ENCODE peak calls at places on chromosomes 4 and X, in four cellular contexts. C is A549, B is K562, H is HepG2. L is an unnamed sample.

GRCh38 chrX:53211391-53211978 is 13.5 kb downstream of the KDM5C start:
- DNase-seq in C (no peak), B (no peak), H (no peak), L (no peak)

GRCh38 chr4:23921447-23921845 is 31.6 kb upstream of the PPARGC1A start:
- DNase-seq in C (no peak), B (no peak), H (no peak), L (no peak)

GRCh38 chr4:80608285-80608980 is 272.9 kb downstream of the CFAP299 start:
- DNase-seq in C (no peak), B (no peak), H (no peak), L (no peak)

GRCh38 chrX:29487214-29487613 is 728.1 kb upstream of the MAGEB2 start:
- DNase-seq in C (no peak), B (no peak), H (no peak), L (no peak)

GRCh38 chrX:6810796-6811195 is 275.9 kb upstream of the VCX3A start:
- DNase-seq in C (no peak), B (no peak), H (no peak), L (no peak)

GRCh38 chr4:26522478-26522877 is 32.2 kb upstream of the CCKAR start:
- DNase-seq in C (no peak), B (no peak), H (no peak), L (no peak)

GRCh38 chr4:2334826-2335728 is 73.2 kb upstream of the MXD4 start:
- DNase-seq in C (no peak), B (no peak), H (no peak), L (no peak)

GRCh38 chrX:82813671-82814078 is 694.4 kb upstream of the POU3F4 start:
- DNase-seq in C (peak), B (no peak), H (no peak), L (no peak)

GRCh38 chrX:38654302-38654701 is 93.0 kb downstream of the TSPAN7 start:
- DNase-seq in C (peak), B (peak), H (peak), L (no peak)

GRCh38 chrX:101619336-101619735 is 1.5 kb upstream of the ARMCX6 start:
- DNase-seq in C (no peak), B (peak), H (peak), L (no peak)

GRCh38 chr4:94603170-94603747 is 151.5 kb downstream of the PDLIM5 start:
- DNase-seq in C (no peak), B (no peak), H (no peak), L (no peak)

GRCh38 chr4:27692098-27692679 is 831.5 kb downstream of the STIM2 start:
- DNase-seq in C (no peak), B (no peak), H (peak), L (no peak)

GRCh38 chrX:21374994-21375794 is 976 bp downstream of the CNKSR2 start:
- DNase-seq in C (peak), B (no peak), H (no peak), L (no peak)

GRCh38 chr4:168645933-168646768 is 149.3 kb downstream of the PALLD start:
- DNase-seq in C (no peak), B (no peak), H (no peak), L (no peak)

GRCh38 chrX:63250253-63250868 is 100.8 kb downstream of the SPIN4 start:
- DNase-seq in C (peak), B (peak), H (peak), L (peak)

GRCh38 chrX:20500171-20500865 is 233.6 kb upstream of the RPS6KA3 start:
- DNase-seq in C (no peak), B (no peak), H (no peak), L (no peak)

GRCh38 chrX:70196961-70197805 is 19.9 kb downstream of the DGAT2L6 start:
- DNase-seq in C (peak), B (peak), H (peak), L (no peak)

GRCh38 chr4:76690091-76690905 is 207.6 kb downstream of the SOWAHB start:
- DNase-seq in C (peak), B (no peak), H (no peak), L (no peak)

GRCh38 chr4:101693842-101694398 is 96.6 kb upstream of the BANK1 start:
- DNase-seq in C (no peak), B (no peak), H (no peak), L (no peak)

GRCh38 chr4:147779449-147779848 is 47.6 kb downstream of the ARHGAP10 start:
- DNase-seq in C (no peak), B (no peak), H (no peak), L (no peak)

GRCh38 chr4:119211856-119212250 is 660 bp upstream of the USP53 start:
- DNase-seq in C (no peak), B (no peak), H (peak), L (no peak)

GRCh38 chr4:144449623-144450022 is 196.3 kb upstream of the HHIP start:
- DNase-seq in C (no peak), B (no peak), H (no peak), L (no peak)

GRCh38 chr4:6525474-6525873 is 49.5 kb upstream of the MAN2B2 start:
- DNase-seq in C (no peak), B (no peak), H (no peak), L (no peak)

GRCh38 chr4:103207673-103208072 is 9.5 kb upstream of the CENPE start:
- DNase-seq in C (no peak), B (no peak), H (peak), L (no peak)

GRCh38 chrX:35890699-35891098 is 28.8 kb upstream of the CFAP47 start:
- DNase-seq in C (peak), B (peak), H (peak), L (no peak)
- TF ChIP-seq ESRRA in C (no peak), B (no peak), H (no peak), L (no peak)

DNA sequence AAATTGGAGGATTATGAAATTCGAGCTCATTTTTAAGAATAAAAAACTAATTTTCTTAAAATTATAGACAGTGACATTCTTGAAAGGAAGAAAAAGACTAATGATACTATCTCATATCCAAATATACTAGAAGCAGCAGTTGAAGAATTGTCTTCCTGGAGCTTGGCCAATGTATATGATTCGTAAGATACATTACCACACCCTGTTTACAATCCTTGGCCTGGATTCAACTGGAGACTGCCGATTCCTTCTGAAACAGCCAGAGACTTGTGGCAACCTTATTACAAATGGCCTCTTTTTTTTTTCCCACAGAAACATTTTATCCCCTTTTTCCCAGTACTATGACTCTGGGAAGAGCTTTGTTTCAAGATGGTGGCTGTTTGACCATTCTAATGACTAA is 571.2 kb upstream of the FAT1 start:
- DNase-seq in C (no peak), B (no peak), H (no peak), L (no peak)
- TF ChIP-seq JUNB in C (no peak), B (no peak), H (no peak), L (no peak)

GRCh38 chr4:185122681-185123345 is 20.3 kb upstream of the SLC25A4 start:
- DNase-seq in C (no peak), B (no peak), H (no peak), L (no peak)
- TF ChIP-seq ESRRA in C (no peak), B (peak), H (no peak), L (no peak)

DNA sequence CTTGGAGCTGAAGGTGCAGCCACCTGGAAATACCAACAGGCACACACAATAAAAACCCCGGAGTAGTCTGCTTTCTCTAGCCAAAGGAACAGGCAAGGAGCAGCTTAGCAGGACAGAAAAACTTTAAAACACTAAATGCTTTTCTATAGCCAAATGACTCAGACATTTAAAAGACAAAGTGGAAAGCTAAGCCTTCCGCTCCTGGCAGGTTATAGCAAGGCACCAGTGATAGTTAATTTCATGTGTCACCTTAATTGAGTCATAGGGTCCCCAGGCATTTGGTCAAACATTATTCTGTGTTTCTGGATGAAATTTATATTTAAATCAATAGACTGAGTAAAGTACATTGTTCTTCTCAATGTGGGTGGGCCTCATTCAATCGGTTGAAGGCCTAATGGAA is 885.8 kb upstream of the ADGRL3 start:
- DNase-seq in C (no peak), B (no peak), H (no peak), L (no peak)
- TF ChIP-seq JUNB in C (no peak), B (no peak), H (no peak), L (no peak)

DNA sequence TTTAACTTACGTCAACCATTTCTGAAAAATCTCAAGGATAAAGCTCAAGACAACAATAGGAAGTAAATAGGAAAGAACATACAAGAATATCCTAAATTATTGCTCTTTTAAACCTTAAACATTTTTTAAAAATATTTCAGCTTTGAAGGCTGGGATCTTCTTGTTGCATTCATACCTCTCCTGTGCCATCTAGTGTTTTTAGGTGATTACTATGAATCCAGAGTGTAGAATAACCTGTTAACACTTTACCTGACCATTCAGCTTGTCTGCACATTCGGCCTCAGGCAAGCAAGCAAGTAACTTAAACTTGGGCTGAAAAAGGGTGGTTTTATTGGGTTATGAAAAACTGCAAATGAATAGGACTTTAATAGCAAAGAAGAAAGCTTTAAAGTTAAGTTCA is 507.8 kb upstream of the INTU start:
- DNase-seq in C (no peak), B (no peak), H (peak), L (no peak)
- TF ChIP-seq ESRRA in C (no peak), B (no peak), H (no peak), L (no peak)